ENCODE peak calls at places on chromosomes 12 and 14, in nine cellular contexts. L is fibroblast of lung, K is body of pancreas, B is mucosa of descending colon, M is psoas muscle, P is gastrocnemius medialis, X is heart right ventricle, W is astrocyte, E is breast epithelium. R is an unnamed sample.

GRCh38 chr12:104094284-104094683 is 30.0 kb downstream of the HCFC2 start:
- DNase-seq in P (no peak), L (peak; percentile 32), W (peak; percentile 13), B (no peak), E (no peak), K (no peak), X (no peak), M (no peak), R (no peak)

GRCh38 chr12:63918788-63919300 is 74.3 kb downstream of the SRGAP1 start:
- DNase-seq in M (no peak), E (no peak), K (no peak), W (peak; percentile 97), P (no peak), X (no peak), B (peak; percentile 33), L (peak; percentile 96), R (no peak)

GRCh38 chr12:90008277-90008676 is 299.6 kb upstream of the ATP2B1 start:
- DNase-seq in B (no peak), X (no peak), W (no peak), K (no peak), M (no peak), L (no peak), P (no peak), E (no peak), R (no peak)

GRCh38 chr14:105140581-105140980 is 28.0 kb downstream of the JAG2 start:
- DNase-seq in X (no peak), K (no peak), B (no peak), E (no peak), L (no peak), P (no peak), M (no peak), W (no peak), R (no peak)

GRCh38 chr12:3454780-3455179 is 36.2 kb upstream of the PRMT8 start:
- DNase-seq in M (no peak), E (no peak), L (no peak), X (no peak), B (no peak), K (no peak), P (no peak), W (no peak), R (no peak)

GRCh38 chr12:41336041-41336552 is 148.0 kb downstream of the PDZRN4 start:
- DNase-seq in B (no peak), E (no peak), P (no peak), M (no peak), W (no peak), X (no peak), L (peak; percentile 5), K (no peak), R (no peak)

GRCh38 chr12:68180792-68181744 is 21.5 kb upstream of the IFNG start:
- DNase-seq in W (peak; percentile 15), M (no peak), X (no peak), E (no peak), P (no peak), K (no peak), B (no peak), L (peak; percentile 20), R (no peak)

GRCh38 chr14:36315159-36315853 is 5.1 kb downstream of the MBIP start:
- DNase-seq in W (no peak), M (no peak), X (no peak), B (no peak), L (no peak), K (no peak), P (no peak), E (no peak), R (no peak)

GRCh38 chr14:106372870-106373657 is 846.7 kb downstream of the TMEM121 start:
- DNase-seq in L (no peak), M (no peak), E (no peak), B (peak; percentile 70), K (peak; percentile 63), X (peak; percentile 23), P (no peak), W (no peak), R (peak; percentile 69)

DNA sequence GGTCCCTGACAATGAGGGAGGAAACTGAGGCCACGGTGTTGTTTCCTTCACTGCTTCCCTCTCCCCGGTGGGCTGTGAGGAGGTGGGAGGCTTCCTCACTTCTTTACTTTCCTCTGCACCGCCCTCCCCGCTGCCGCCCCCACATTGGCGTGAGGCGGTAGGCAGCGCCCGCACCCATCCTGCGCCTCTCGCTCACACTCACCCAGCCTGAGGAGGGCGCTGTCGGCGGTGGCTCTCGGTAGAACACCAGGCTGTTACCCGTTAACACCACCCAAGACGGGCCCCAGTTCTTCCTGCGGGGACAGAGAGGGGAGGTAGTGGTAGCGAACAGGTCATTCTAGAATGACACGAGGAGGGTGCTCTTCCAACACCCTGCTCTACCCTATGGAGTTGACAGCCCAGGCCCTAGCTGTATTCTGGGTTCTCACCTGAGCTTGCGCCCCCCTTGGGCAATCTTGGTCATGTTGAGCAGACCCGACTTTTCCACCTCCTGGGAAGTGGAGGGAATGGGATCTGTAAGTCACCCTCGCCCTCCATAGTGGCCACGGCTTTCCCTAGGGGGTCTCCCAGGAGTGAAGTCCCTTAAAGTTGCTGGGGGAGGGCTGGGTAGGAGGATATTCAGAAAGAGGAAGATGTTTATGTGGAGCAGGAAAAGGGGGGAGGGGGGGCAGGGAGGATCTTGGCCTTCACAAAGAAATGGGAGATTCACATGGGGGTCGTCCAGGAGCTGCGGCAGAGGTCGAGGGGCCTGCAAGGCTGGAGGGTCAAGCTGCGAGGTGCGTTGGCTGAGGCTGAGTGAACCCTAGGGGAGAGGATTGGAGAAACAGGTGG is 3.3 kb downstream of the ARHGAP9 start:
- DNase-seq in E (no peak), X (no peak), K (no peak), L (no peak), B (peak; percentile 56), W (no peak), P (no peak), M (no peak), R (no peak)
- H3K4me3 ChIP-seq in E (peak overlapping the region; percentile 38), X (peak overlapping the region; percentile 45), K (peak overlapping the region; percentile 16), L (peak overlapping the region; percentile 33), B (no peak overlapping the region), W (peak overlapping the region; percentile 28), P (peak overlapping the region; percentile 51), M (peak overlapping the region; percentile 64), R (peak overlapping the region; percentile 29)

GRCh38 chr14:52064174-52064573 is 4.7 kb downstream of the NID2 start:
- DNase-seq in B (no peak), E (no peak), K (no peak), W (no peak), L (no peak), M (no peak), P (no peak), X (no peak), R (no peak)

GRCh38 chr14:52068741-52069616 is at the start of gene NID2:
- DNase-seq in P (peak; percentile 67), E (peak; percentile 67), W (peak; percentile 84), K (peak; percentile 61), L (peak; percentile 88), M (peak; percentile 87), X (peak; percentile 90), B (peak; percentile 83), R (peak; percentile 52)

GRCh38 chr14:52069617-52070431 is 965 bp upstream of the NID2 start:
- DNase-seq in K (no peak), X (no peak), E (no peak), B (no peak), P (no peak), M (peak; percentile 39), L (peak; percentile 72), W (peak; percentile 67), R (no peak)

GRCh38 chr14:52071675-52072074 is 2.8 kb upstream of the NID2 start:
- DNase-seq in E (no peak), P (no peak), K (no peak), X (no peak), L (no peak), M (no peak), W (peak; percentile 29), B (no peak), R (no peak)

DNA sequence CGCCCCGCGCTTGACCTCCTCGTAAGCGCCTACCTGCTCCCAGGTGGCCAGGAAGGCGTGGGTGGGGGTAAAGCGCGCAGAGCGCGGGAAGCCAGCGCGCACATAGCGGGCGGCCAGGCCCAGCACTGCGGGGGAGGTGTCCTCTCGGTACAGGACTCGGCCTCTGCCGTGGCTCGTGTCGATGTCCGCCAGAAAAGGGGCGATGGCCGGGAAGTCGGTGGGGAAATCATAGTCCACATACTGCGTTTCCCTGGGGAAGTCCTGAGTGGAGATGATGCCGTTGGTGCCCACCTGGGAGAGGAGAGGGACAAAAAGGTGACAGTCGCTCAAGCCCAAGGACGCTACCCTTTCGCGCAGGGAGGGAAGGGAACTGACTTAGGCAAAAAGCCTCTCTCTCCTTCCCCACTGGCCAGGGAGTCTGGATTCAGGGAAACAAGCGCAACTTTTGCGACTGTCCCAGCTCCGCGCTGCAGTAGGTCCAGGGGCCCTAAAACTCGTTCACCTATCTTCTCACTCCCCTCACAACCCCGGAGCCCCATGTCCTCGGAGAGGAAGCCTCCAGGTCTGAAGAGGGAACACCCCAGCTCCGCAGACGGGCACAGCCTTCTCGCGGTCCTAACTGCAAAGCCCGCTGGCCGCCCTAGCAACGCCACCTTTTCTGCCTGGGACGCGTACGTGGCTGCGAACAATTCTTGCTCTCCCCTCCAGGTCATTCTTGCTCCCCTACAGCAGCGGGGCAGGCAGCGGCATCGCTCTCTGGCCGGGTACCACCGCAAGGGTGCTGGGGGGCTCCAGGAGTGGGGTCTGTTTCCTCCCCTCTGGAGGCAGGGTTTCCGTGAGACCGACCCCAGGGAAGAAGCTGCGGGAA is 752 bp downstream of the NID2 start:
- DNase-seq in W (peak; percentile 37), M (peak; percentile 32), L (peak; percentile 54), E (no peak), P (no peak), K (peak; percentile 35), B (peak; percentile 59), X (peak; percentile 58), R (no peak)
- H3K4me1 ChIP-seq in W (peaks cover 34% of the 10 kb centered on the region), M (peaks cover 7% of the 10 kb centered on the region), L (peaks cover 26% of the 10 kb centered on the region), E (no peaks in the 10 kb centered on the region), P (no peaks in the 10 kb centered on the region), K (peaks cover 26% of the 10 kb centered on the region), B (peaks cover 6% of the 10 kb centered on the region), X (peaks cover 24% of the 10 kb centered on the region), R (no peaks in the 10 kb centered on the region)

GRCh38 chr12:98373982-98374381 is 141.4 kb upstream of the TMPO start:
- DNase-seq in M (no peak), L (no peak), K (no peak), B (no peak), P (no peak), X (no peak), W (no peak), E (no peak), R (no peak)
- TF ChIP-seq CTCF in M (no peak), L (peak; percentile 27), K (no peak), B (no peak), P (no peak), X (peak; percentile 13), W (peak; percentile 27), E (no peak), R (peak; percentile 14)

GRCh38 chr14:101503431-101504095 is 57.7 kb upstream of the DIO3 start:
- DNase-seq in B (no peak), W (no peak), P (no peak), M (no peak), E (peak; percentile 14), L (no peak), K (peak; percentile 7), X (no peak), R (no peak)

GRCh38 chr14:101501341-101501740 is 60.0 kb upstream of the DIO3 start:
- DNase-seq in X (no peak), L (no peak), B (no peak), M (no peak), P (no peak), W (no peak), K (peak; percentile 5), E (peak; percentile 25), R (peak; percentile 27)

GRCh38 chr14:101500681-101501080 is 60.6 kb upstream of the DIO3 start:
- DNase-seq in K (peak; percentile 6), E (peak; percentile 14), X (no peak), W (no peak), B (no peak), P (no peak), M (no peak), L (no peak), R (no peak)

GRCh38 chr14:101502761-101503392 is 58.4 kb upstream of the DIO3 start:
- DNase-seq in M (no peak), P (no peak), W (no peak), B (no peak), K (peak; percentile 3), X (no peak), L (no peak), E (peak; percentile 47), R (peak; percentile 36)

GRCh38 chr14:101501858-101502615 is 59.3 kb upstream of the DIO3 start:
- DNase-seq in E (peak; percentile 28), K (no peak), L (no peak), P (no peak), M (no peak), B (no peak), W (no peak), X (no peak), R (peak; percentile 21)
- H3K4me3 ChIP-seq in E (no peak overlapping the region), K (no peak overlapping the region), L (no peak overlapping the region), P (no peak overlapping the region), M (no peak overlapping the region), B (no peak overlapping the region), W (no peak overlapping the region), X (no peak overlapping the region), R (no peak overlapping the region)